ENCODE peak calls at places on chromosomes 2 and 18, in four cellular contexts. J is A549, E is esophagus muscularis mucosa, A is stomach. I is an unnamed sample.

GRCh38 chr2:19893520-19894134 is 8.2 kb downstream of the TTC32 start:
- DNase-seq in J (no peak), E (no peak), A (no peak), I (no peak)

GRCh38 chr2:206296128-206296527 is 21.7 kb downstream of the ZDBF2 start:
- DNase-seq in J (peak), E (no peak), A (no peak), I (no peak)

GRCh38 chr2:217297096-217297495 is 437.2 kb upstream of the TNP1 start:
- DNase-seq in J (no peak), E (no peak), A (no peak), I (no peak)

GRCh38 chr2:222671259-222672067 is at the start of gene MOGAT1:
- DNase-seq in J (no peak), E (no peak), A (peak), I (no peak)

GRCh38 chr2:13193900-13194299 is 477.2 kb downstream of the TRIB2 start:
- DNase-seq in J (peak), E (no peak), A (no peak), I (no peak)

GRCh38 chr2:180653481-180653880 is 326.9 kb upstream of the UBE2E3 start:
- DNase-seq in J (no peak), E (no peak), A (no peak), I (no peak)

GRCh38 chr2:157875720-157876065 is 437 bp downstream of the ACVR1 start:
- DNase-seq in J (no peak), E (no peak), A (peak), I (peak)

GRCh38 chr2:172329404-172330059 is 97.9 kb upstream of the ITGA6 start:
- DNase-seq in J (no peak), E (no peak), A (peak), I (peak)

GRCh38 chr2:30332791-30333453 is 101.6 kb downstream of the LBH start:
- DNase-seq in J (no peak), E (no peak), A (no peak), I (no peak)

GRCh38 chr2:220077488-220077887 is 450.1 kb downstream of the SLC4A3 start:
- DNase-seq in J (peak), E (no peak), A (no peak), I (peak)

GRCh38 chr2:230666446-230666845 is 46.2 kb upstream of the CAB39 start:
- DNase-seq in J (no peak), E (no peak), A (no peak), I (no peak)

GRCh38 chr2:230668939-230669303 is 43.7 kb upstream of the CAB39 start:
- DNase-seq in J (no peak), E (no peak), A (no peak), I (no peak)

GRCh38 chr2:230665263-230665691 is 47.4 kb upstream of the CAB39 start:
- DNase-seq in J (no peak), E (no peak), A (no peak), I (no peak)

GRCh38 chr2:230668184-230668938 is 44.3 kb upstream of the CAB39 start:
- DNase-seq in J (no peak), E (no peak), A (no peak), I (no peak)

DNA sequence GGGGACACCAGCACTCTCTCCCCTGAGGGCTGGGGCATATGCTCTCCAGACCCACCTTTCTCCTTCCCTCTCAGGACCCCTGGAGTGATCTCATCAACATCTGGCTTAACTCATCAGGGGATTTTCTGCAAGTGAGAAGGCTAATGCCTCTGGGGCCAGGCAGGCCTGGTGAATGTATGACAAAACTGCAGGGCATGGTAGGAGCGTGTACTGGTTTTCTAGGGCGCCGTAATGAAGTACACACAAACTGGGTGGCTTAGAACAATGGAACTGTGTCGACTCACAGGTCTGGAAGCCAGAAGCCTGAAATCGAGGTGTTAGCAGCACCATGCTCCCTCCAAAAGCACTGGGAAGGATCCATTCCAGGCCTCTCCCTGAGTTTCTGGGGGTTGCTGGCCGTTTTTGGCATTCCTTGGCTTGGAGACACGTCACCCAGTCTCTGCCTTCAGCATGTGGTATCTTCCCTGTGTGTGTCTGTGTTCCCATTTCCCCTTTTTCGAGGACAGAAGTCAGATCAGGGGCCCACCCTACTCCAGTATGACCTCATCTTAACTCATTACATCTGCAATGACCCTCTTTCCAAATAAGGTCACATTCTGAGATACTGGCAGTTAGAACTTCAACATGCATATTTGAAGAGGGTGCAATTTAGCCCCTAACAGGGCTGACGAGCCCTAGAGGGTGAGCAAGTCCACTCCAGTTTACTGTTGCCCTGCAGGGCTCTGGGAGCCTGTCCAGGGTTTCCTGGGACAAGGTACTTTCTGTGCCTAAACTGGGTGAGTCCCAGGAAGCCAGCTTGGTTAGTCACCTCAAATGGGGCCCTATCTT is 45.5 kb upstream of the CAB39 start:
- DNase-seq in J (no peak), E (no peak), A (no peak), I (no peak)
- TF ChIP-seq EP300 in J (no peak), E (no peak), A (no peak), I (peak)

DNA sequence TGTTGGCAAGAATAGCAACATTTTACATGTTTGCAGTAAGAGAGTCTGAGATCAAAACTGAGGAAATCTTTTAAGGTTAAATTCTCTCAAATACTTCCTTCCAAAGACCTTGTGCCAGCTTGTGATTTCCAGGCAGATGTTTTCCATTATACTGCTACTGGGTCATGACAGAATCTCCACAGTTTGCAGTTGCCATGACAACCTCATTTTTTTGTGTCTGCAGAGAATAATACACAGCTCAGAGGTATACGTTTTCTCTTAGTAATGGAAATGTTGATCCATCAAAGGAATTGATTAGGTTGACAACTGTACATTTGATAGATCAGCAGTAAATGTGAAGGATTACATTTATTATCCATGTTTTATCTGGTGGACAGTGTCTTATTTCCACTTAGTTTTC is 29.1 kb upstream of the CSRNP3 start:
- DNase-seq in J (no peak), E (no peak), A (no peak), I (peak)
- TF ChIP-seq EP300 in J (no peak), E (no peak), A (no peak), I (no peak)

GRCh38 chr2:231606941-231607340 is 14.3 kb downstream of the TEX44 start:
- DNase-seq in J (no peak), E (no peak), A (no peak), I (no peak)

GRCh38 chr2:231604101-231604684 is 11.5 kb downstream of the TEX44 start:
- DNase-seq in J (no peak), E (no peak), A (peak), I (peak)

GRCh38 chr2:231602874-231603467 is 10.3 kb downstream of the TEX44 start:
- DNase-seq in J (no peak), E (no peak), A (no peak), I (no peak)

GRCh38 chr2:231605607-231606091 is 13.0 kb downstream of the TEX44 start:
- DNase-seq in J (no peak), E (no peak), A (no peak), I (no peak)

GRCh38 chr2:231604685-231605606 is 12.3 kb downstream of the TEX44 start:
- DNase-seq in J (peak), E (peak), A (peak), I (peak)
- TF ChIP-seq EP300 in J (no peak), E (peak), A (peak), I (peak)

DNA sequence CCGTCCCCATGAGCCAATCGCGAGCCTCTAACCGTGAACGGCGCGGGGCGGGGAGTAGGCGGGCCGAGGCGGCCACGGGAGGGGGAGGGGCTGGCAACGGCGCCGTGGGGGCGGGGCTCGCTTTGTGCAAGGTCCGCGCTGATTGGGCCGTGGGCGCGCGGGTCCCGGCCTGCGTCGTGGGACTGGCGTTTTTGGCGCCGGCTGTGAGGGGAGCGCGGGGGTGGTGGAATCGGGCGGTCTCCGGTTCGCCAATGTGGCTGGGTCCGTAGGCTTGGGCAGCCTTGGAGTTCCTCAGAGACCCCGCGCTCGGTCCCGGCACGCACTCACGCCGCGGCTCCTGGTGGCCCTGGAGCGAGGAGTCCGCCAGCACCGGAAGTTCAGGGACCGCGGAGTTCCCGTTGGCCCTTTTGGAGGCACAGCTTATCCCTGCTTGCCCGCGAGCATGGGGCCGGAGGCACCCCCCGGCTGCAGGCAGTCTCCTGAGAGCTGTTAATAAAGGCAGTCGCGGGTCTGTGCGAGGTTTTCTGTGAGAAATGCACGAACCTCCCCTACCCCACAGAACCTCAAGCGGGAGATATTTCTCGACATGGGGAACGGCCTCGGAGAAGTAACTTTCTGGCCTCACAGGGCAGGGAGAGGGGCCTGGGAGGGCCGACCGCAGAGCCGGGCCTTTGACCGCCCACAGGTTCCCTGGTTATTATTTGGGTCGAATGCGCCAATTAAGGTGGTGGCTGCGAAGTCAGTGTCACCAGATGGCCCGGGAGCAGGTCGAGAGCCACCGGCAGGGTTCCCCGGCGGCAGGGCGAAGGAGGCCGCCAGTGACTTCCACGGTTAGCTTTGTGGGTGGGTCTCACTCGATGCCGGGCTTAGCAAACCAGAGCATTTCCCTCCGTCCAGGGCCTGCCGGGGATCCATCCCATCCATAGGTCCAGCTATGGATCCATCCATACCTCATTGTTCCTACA is 574 bp upstream of the NCL start:
- DNase-seq in J (no peak), E (peak), A (peak), I (peak)
- TF ChIP-seq EP300 in J (no peak), E (no peak), A (no peak), I (no peak)

GRCh38 chr18:71673954-71674353 is 870.2 kb downstream of the CBLN2 start:
- DNase-seq in J (no peak), E (no peak), A (no peak), I (no peak)

GRCh38 chr18:71678144-71678543 is 866.0 kb downstream of the CBLN2 start:
- DNase-seq in J (no peak), E (no peak), A (no peak), I (no peak)

DNA sequence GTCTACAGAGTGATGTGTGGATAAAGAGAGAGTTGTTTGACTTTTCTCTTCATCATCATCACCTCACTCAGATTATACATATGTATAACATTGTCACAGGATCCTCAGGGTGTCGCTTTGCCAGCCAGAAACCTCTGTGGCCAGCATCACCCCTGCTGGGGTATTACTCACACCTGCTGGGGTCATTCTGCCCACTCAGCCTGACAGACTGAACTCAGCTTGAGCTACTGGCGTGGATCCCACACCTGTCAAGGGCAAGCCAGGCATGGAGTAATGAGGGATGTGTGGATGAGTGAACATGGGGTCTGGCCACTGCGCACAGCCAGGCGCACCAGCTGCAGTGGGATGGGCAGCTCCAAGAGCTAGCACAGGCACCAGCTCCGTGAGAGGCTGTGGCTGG is 870.6 kb downstream of the CBLN2 start:
- DNase-seq in J (no peak), E (no peak), A (no peak), I (no peak)
- TF ChIP-seq EP300 in J (no peak), E (no peak), A (no peak), I (no peak)

DNA sequence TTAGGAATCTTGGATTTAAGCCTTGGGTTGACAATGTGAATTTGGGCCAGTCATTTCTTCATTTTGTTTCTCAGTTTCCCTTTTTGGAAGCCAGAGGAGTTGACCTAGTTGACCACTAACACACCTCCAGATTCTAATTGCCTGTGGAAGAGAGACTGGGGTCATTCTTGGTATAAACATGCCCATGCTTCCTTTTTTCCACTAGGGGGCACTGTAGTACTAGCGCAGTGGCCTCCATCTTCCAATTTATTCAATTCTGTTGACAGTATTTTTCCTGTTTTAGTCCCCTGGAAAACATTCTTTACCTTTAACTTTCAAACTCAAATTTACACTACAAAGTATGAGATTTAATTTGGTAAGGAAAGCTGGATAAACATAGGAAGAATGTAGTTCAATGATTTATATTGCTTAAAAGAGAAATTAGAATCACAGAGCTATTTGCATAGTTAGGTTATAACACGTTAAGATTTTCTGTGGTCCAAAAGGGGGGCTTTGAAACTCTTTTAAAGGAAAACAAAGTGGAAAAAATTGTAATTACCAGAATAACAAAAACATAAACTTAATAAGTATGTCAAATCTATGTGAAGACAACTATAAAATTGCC is 57.5 kb upstream of the AGPS start:
- DNase-seq in J (peak), E (no peak), A (no peak), I (no peak)
- TF ChIP-seq EP300 in J (no peak), E (no peak), A (no peak), I (no peak)

GRCh38 chr18:77102246-77103040 is 30.1 kb downstream of the MBP start:
- DNase-seq in J (no peak), E (no peak), A (no peak), I (no peak)
- TF ChIP-seq EP300 in J (no peak), E (no peak), A (no peak), I (no peak)

DNA sequence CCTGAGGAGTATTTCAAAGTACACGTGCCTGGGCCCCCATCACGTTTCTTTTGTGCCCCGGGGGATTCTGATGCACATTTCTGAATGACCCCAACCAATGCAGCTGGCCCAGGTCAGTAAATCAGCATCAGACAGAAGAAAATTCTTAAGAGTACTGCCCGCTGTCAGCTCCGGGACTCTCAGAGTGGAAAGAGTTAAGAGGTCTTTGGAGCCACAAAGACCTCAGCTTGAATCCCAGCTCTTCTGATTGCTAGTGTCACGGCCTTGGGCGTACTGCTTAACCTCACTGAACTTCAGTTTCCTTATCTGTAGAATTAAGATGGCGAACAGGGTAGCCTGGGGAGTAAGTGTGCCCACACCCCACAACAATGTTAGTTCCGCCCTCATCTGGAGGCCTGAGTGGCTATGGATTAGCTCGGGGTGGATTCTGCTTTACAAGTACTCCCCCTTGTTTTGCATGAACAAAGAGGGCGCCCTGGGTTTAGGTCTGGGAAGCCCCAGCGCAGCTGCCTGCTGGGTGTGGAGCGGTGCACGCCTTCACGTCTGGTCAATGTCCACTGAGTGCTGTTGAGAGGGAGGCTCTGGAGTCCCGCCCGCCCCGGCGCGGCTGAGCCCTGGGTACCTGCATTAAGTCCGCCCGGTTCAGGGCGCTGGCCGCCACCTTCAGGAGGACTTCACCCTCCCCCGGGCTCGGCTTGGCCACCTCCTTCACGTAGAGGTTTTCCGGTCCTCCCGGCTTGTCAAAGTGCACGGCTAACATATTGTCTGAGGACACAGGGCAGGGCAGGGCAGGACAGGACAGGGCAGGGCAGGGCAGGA is 858 bp downstream of the TP53I3 start:
- DNase-seq in J (peak), E (no peak), A (peak), I (no peak)
- TF ChIP-seq EP300 in J (no peak), E (no peak), A (no peak), I (no peak)

DNA sequence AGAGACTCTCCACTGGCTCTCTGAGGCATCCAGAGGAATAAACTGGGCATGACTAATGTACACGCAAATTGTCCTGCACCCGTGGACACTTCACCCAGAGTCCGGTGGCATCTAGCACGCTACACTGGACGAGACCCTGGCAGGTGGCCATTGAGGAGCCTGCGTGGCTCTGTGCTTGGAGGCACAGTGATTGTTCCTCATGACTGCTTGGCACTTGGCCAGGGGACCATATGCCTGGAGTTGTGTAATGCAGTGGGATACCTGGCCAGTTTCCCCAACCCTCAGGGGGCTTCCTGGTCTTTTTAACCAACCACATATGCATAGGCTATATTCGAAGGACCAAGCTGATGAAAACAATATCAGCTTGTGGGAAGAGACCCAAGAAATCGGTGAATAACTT is 66.6 kb downstream of the MTCL1 start:
- DNase-seq in J (no peak), E (no peak), A (peak), I (peak)
- TF ChIP-seq EP300 in J (no peak), E (no peak), A (peak), I (no peak)

I was measured in tibial nerve.